ENCODE peak calls at places on chromosomes 2 and 18, in five cellular contexts. V, D, U, S and K are unnamed samples.

GRCh38 chr18:32302806-32303205 is 113.0 kb downstream of the MEP1B start:
- DNase-seq in V (no peak), D (no peak), U (no peak), S (no peak), K (no peak)

GRCh38 chr18:50866765-50867164 is 12.2 kb upstream of the ME2 start:
- DNase-seq in V (no peak), D (peak; percentile 65), U (no peak), S (no peak), K (no peak)

GRCh38 chr18:61602836-61603235 is 269.6 kb downstream of the CDH20 start:
- DNase-seq in V (no peak), D (no peak), U (no peak), S (no peak), K (no peak)

GRCh38 chr18:24185805-24186204 is 46.9 kb downstream of the CABYR start:
- DNase-seq in V (no peak), D (no peak), U (no peak), S (no peak), K (no peak)

GRCh38 chr2:3487931-3488554 is 31.3 kb downstream of the ADI1 start:
- DNase-seq in V (no peak), D (no peak), U (no peak), S (no peak), K (peak; percentile 31)

GRCh38 chr2:152395132-152396024 is 60.4 kb downstream of the FMNL2 start:
- DNase-seq in V (no peak), D (no peak), U (no peak), S (no peak), K (no peak)

GRCh38 chr18:33578371-33579146 is 540 bp downstream of the ASXL3 start:
- DNase-seq in V (no peak), D (no peak), U (peak; percentile 58), S (peak; percentile 4), K (peak; percentile 57)

GRCh38 chr18:57792741-57793629 is 10.1 kb downstream of the ATP8B1 start:
- DNase-seq in V (no peak), D (peak; percentile 21), U (no peak), S (no peak), K (no peak)

GRCh38 chr2:169711751-169712509 is 17.7 kb downstream of the PHOSPHO2 start:
- DNase-seq in V (no peak), D (no peak), U (no peak), S (peak; percentile 27), K (no peak)

GRCh38 chr2:120748310-120748709 is 12.6 kb downstream of the GLI2 start:
- DNase-seq in V (no peak), D (no peak), U (no peak), S (no peak), K (no peak)

GRCh38 chr18:58097907-58098166 is 53.8 kb downstream of the NEDD4L start:
- DNase-seq in V (no peak), D (no peak), U (no peak), S (no peak), K (no peak)

GRCh38 chr2:46913471-46914381 is 1.9 kb downstream of the MCFD2 start:
- DNase-seq in V (no peak), D (no peak), U (peak; percentile 35), S (no peak), K (peak; percentile 63)

GRCh38 chr2:135226961-135227360 is 174.9 kb downstream of the RAB3GAP1 start:
- DNase-seq in V (no peak), D (no peak), U (no peak), S (no peak), K (no peak)

GRCh38 chr2:226694142-226694541 is 105.5 kb downstream of the IRS1 start:
- DNase-seq in V (no peak), D (no peak), U (no peak), S (no peak), K (no peak)

DNA sequence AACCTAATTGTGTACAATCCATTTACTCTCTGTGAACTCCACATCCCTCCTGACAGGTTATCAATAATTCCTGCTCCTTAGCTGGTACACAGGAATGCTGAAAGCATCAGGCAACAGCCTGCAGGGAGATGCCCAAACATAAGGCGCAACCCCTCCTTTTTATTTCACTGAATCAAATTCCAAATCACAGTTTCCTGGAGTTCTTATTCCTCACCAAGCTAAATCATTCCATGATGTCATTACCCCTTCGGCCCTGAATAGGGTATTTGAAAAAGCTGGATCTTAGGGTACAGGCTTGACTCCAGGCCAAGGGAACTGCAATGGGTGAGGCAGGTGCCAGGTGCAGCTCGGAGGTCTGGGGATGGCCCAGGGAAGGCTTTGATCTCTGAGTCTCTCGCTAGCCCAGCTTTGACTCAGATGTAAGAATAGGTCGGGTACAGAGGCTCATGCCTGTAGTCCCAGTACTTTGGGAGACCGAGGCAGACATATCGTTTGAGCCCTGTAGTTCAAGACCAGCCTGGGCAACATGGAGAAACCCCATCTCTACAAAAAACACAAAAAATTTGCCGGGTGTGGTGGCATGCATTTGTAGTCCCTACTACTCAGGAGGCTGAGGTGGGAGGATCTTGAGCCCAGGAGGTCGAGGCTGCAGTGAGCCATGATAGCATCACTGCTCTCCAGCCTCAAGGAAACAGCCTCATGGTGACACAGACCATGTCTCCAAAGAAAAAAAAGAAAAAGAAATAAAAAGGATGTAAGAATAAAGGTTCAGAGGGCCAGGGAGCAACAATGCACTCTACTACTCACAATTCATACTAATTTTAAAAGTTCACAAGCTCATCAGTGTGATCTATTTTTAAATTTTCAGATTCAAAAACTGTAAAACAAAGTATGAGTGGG is 6.8 kb downstream of the FHL2 start:
- DNase-seq in V (no peak), D (no peak), U (no peak), S (no peak), K (no peak)
- H3K4me3 ChIP-seq in V (no peak overlapping the region), D (no peak overlapping the region), U (no peak overlapping the region), S (no peak overlapping the region), K (no peak overlapping the region)

GRCh38 chr2:15988724-15989123 is 48.4 kb downstream of the MYCN start:
- DNase-seq in V (no peak), D (no peak), U (no peak), S (no peak), K (no peak)
- H3K9me3 ChIP-seq in V (no peaks in the 10 kb centered on the region), D (no peaks in the 10 kb centered on the region), U (no peaks in the 10 kb centered on the region), S (peaks cover 8% of the 10 kb centered on the region), K (no peaks in the 10 kb centered on the region)

DNA sequence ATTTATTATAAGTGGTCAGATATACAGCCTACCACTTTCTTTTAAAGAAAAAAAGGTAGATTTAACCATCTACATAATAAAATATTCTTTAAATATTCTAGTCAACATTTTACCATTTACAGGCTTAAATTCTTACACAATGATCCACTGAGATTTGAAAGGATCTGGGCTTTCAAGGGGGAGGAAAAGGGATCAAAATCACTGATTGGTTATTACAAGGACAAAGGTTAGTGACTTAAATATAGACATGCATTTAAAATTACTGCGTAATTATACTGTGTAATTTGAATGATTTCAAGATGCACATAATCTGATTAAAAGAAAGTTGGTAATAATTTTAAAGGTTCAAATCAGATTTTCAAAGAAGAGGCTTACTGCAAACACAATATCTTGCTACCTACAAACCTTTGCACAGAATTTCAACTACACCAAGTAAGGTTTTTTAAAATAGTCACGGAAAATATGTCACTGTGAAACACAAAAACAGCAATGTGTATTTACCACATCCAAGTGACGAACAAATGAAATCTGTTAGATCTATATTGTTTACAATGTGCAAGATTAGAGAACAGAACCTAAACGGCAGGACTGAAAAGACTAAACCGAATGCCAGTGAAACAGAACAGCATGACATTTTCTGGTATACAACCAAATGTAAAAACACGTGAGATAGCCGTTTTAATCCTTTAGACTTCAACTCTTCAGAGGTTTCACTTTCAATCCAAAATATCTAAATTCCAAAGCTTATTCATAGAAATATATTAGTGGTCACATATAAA is 40.8 kb downstream of the RTN4 start:
- DNase-seq in V (no peak), D (no peak), U (no peak), S (no peak), K (no peak)
- H3K4me3 ChIP-seq in V (peak overlapping the region; percentile 15), D (peak overlapping the region; percentile 62), U (peak overlapping the region; percentile 9), S (peak overlapping the region; percentile 44), K (peak overlapping the region; percentile 72)

GRCh38 chr2:133026536-133027177 is 356.7 kb upstream of the LYPD1 start:
- DNase-seq in V (no peak), D (no peak), U (peak; percentile 25), S (no peak), K (no peak)
- H3K9me3 ChIP-seq in V (no peaks in the 10 kb centered on the region), D (no peaks in the 10 kb centered on the region), U (no peaks in the 10 kb centered on the region), S (no peaks in the 10 kb centered on the region), K (no peaks in the 10 kb centered on the region)

DNA sequence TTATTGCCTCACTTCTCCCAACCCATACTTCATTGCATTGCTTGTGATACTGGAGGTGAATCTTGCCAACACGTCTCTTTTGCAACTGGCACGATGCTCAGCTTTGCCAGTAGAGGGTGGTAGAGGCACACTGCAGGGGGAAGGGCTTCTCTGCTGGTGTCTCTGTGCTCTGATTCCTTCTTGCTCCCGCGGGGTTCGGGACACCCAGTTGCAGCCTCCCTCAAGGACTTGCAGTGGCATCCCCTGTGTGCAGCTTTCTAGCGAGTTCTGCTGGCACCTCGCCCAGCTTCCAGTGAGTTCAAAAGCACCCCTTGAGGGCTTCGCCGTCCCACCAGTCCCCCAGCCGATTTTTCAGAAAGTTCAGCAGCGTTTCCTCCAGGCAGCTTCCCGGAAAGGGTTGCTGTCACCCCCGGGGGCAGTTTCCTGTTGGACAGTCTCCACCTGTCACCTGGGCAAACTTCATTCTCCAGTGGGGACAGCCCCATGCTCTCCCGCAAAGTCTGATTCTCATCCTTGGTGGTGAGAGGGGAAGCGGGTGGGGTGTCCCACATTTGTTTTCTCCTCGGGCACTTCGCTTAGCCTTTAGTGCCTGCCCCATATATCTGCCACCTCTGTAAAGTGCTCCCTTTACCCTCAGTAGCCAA is 35.4 kb upstream of the EN1 start:
- DNase-seq in V (peak; percentile 34), D (peak; percentile 87), U (peak; percentile 73), S (peak; percentile 39), K (peak; percentile 39)
- H3K4me3 ChIP-seq in V (peak overlapping the region; percentile 36), D (peak overlapping the region; percentile 37), U (no peak overlapping the region), S (peak overlapping the region; percentile 35), K (peak overlapping the region; percentile 27)

GRCh38 chr2:167249197-167249596 is 360.9 kb downstream of the XIRP2 start:
- DNase-seq in V (no peak), D (no peak), U (no peak), S (no peak), K (no peak)

GRCh38 chr2:167258712-167259111 is 370.4 kb downstream of the XIRP2 start:
- DNase-seq in V (no peak), D (no peak), U (no peak), S (no peak), K (no peak)

GRCh38 chr2:167253025-167253424 is 364.7 kb downstream of the XIRP2 start:
- DNase-seq in V (no peak), D (no peak), U (no peak), S (no peak), K (no peak)
- H3K9me3 ChIP-seq in V (no peaks in the 10 kb centered on the region), D (no peaks in the 10 kb centered on the region), U (no peaks in the 10 kb centered on the region), S (no peaks in the 10 kb centered on the region), K (no peaks in the 10 kb centered on the region)

GRCh38 chr18:12253517-12254136 is 534 bp upstream of the CIDEA start:
- DNase-seq in V (no peak), D (no peak), U (no peak), S (no peak), K (no peak)
- H3K4me3 ChIP-seq in V (peak overlapping the region; percentile 30), D (no peak overlapping the region), U (peak overlapping the region; percentile 7), S (no peak overlapping the region), K (peak overlapping the region; percentile 56)

GRCh38 chr18:56650056-56650455 is 1.1 kb upstream of the WDR7 start:
- DNase-seq in V (no peak), D (no peak), U (no peak), S (no peak), K (no peak)
- H3K9me3 ChIP-seq in V (no peaks in the 10 kb centered on the region), D (no peaks in the 10 kb centered on the region), U (no peaks in the 10 kb centered on the region), S (no peaks in the 10 kb centered on the region), K (no peaks in the 10 kb centered on the region)